ENCODE peak calls at places on chromosomes 4 and X, in five cellular contexts. R is neural progenitor cell, J is HCT116, W is OCI-LY7, S is A673. E is an unnamed sample.

GRCh38 chrX:51608071-51608470 is 10.6 kb downstream of the CENPVL3 start:
- DNase-seq in R (no peak), J (no peak), W (no peak), S (no peak), E (peak; percentile 18)

GRCh38 chrX:39427492-39428289 is 626.4 kb downstream of the MID1IP1 start:
- DNase-seq in R (no peak), J (no peak), W (no peak), S (no peak), E (peak; percentile 39)

GRCh38 chr4:173424899-173425805 is 26.2 kb upstream of the SCRG1 start:
- DNase-seq in R (no peak), J (no peak), W (no peak), S (peak; percentile 22), E (peak; percentile 69)

GRCh38 chr4:63348735-63349673 is 1060.2 kb downstream of the TECRL start:
- DNase-seq in R (no peak), J (no peak), W (no peak), S (no peak), E (no peak)

GRCh38 chrX:30822068-30822671 is 66.9 kb downstream of the TAB3 start:
- DNase-seq in R (no peak), J (no peak), W (peak; percentile 51), S (no peak), E (no peak)

GRCh38 chr4:124279741-124280140 is 432.8 kb downstream of the ANKRD50 start:
- DNase-seq in R (no peak), J (no peak), W (no peak), S (no peak), E (no peak)

GRCh38 chr4:59612235-59612634 is 1587.9 kb upstream of the ADGRL3 start:
- DNase-seq in R (no peak), J (no peak), W (no peak), S (no peak), E (peak; percentile 64)

GRCh38 chr4:155423671-155424070 is 46.9 kb upstream of the MAP9 start:
- DNase-seq in R (no peak), J (no peak), W (no peak), S (no peak), E (no peak)

GRCh38 chrX:14489437-14489836 is 39.9 kb upstream of the GLRA2 start:
- DNase-seq in R (no peak), J (no peak), W (no peak), S (no peak), E (no peak)

GRCh38 chr4:2433609-2434350 is 15.0 kb downstream of the CFAP99 start:
- DNase-seq in R (no peak), J (no peak), W (no peak), S (no peak), E (no peak)

GRCh38 chr4:125355791-125356190 is 41.0 kb downstream of the FAT4 start:
- DNase-seq in R (peak; percentile 24), J (no peak), W (no peak), S (no peak), E (no peak)

GRCh38 chrX:114615765-114616164 is 31.9 kb downstream of the HTR2C start:
- DNase-seq in R (no peak), J (no peak), W (no peak), S (no peak), E (no peak)

GRCh38 chrX:136909706-136910564 is 29.4 kb upstream of the RBMX start:
- DNase-seq in R (peak; percentile 93), J (peak; percentile 74), W (peak; percentile 65), S (peak; percentile 96), E (peak; percentile 95)

GRCh38 chr4:109816082-109816442 is 500 bp downstream of the GAR1 start:
- DNase-seq in R (peak; percentile 27), J (no peak), W (peak; percentile 30), S (no peak), E (no peak)

GRCh38 chr4:108210989-108211725 is 42.4 kb upstream of the LEF1 start:
- DNase-seq in R (no peak), J (no peak), W (no peak), S (no peak), E (no peak)

GRCh38 chr4:84235545-84235944 is 263.5 kb downstream of the NKX6-1 start:
- DNase-seq in R (no peak), J (no peak), W (no peak), S (no peak), E (no peak)

GRCh38 chrX:115650916-115651315 is 89.9 kb downstream of the PLS3 start:
- DNase-seq in R (peak; percentile 74), J (peak; percentile 23), W (peak; percentile 8), S (peak; percentile 80), E (peak; percentile 42)

GRCh38 chrX:136215559-136215958 is 35.6 kb downstream of the MAP7D3 start:
- DNase-seq in R (no peak), J (no peak), W (no peak), S (no peak), E (no peak)

GRCh38 chrX:110226931-110227330 is 91.0 kb downstream of the AMMECR1 start:
- DNase-seq in R (no peak), J (no peak), W (no peak), S (no peak), E (no peak)

GRCh38 chrX:129701624-129702069 is 37.1 kb upstream of the XPNPEP2 start:
- DNase-seq in R (no peak), J (no peak), W (no peak), S (no peak), E (no peak)

GRCh38 chr4:119286377-119287002 is 35.4 kb downstream of the FABP2 start:
- DNase-seq in R (peak; percentile 38), J (peak; percentile 47), W (peak; percentile 57), S (peak; percentile 73), E (peak; percentile 82)

GRCh38 chrX:80879916-80880315 is 70.2 kb upstream of the BRWD3 start:
- DNase-seq in R (no peak), J (no peak), W (no peak), S (no peak), E (no peak)

GRCh38 chrX:80879143-80879542 is 69.5 kb upstream of the BRWD3 start:
- DNase-seq in R (no peak), J (no peak), W (no peak), S (peak; percentile 2), E (no peak)

GRCh38 chrX:80876877-80877276 is 67.2 kb upstream of the BRWD3 start:
- DNase-seq in R (peak; percentile 11), J (peak; percentile 13), W (peak; percentile 55), S (peak; percentile 49), E (peak; percentile 41)
- TF ChIP-seq CTCF in R (peak; percentile 64), J (peak; percentile 25), W (peak; percentile 77), S (peak; percentile 58), E (peak; percentile 39)

DNA sequence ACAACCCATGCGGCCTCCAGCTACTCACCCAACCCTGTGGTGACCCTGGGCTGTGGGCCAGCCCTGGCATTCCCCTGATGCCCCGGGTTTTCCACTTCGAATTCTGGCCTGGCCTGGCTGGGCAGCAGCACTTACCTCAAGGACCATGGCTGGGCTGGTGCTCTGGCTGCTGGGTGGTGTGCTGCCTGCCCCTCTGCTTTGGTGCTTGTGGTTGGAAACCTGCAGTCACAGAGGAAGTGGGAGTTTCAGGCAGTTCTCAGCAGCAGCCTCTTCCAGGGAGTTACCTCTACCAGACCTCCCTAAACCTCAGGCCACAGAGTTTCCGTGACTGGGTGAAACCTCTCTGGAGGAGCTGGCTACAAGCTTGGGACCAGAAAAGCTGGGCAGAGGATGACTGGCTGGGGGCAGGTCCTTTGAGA is at the start of gene CXCR3:
- DNase-seq in R (no peak), J (no peak), W (peak; percentile 59), S (no peak), E (no peak)
- H3K4me3 ChIP-seq in R (no peak within 1 kb of the TSS), J (no peak within 1 kb of the TSS), W (no peak within 1 kb of the TSS), S (no peak within 1 kb of the TSS), E (no peak within 1 kb of the TSS)

GRCh38 chr4:35883108-35883507 is 361.2 kb downstream of the ARAP2 start:
- DNase-seq in R (no peak), J (no peak), W (no peak), S (no peak), E (no peak)
- TF ChIP-seq CTCF in R (no peak), J (no peak), W (no peak), S (no peak), E (no peak)

GRCh38 chr4:42278709-42279324 is 118.5 kb upstream of the SHISA3 start:
- DNase-seq in R (no peak), J (no peak), W (no peak), S (no peak), E (no peak)

GRCh38 chr4:42280327-42281095 is 116.8 kb upstream of the SHISA3 start:
- DNase-seq in R (peak; percentile 39), J (peak; percentile 35), W (peak; percentile 53), S (peak; percentile 59), E (peak; percentile 21)

GRCh38 chr4:42281324-42282020 is 115.8 kb upstream of the SHISA3 start:
- DNase-seq in R (no peak), J (no peak), W (no peak), S (no peak), E (no peak)

GRCh38 chr4:42284030-42284429 is 113.3 kb upstream of the SHISA3 start:
- DNase-seq in R (no peak), J (no peak), W (no peak), S (no peak), E (no peak)

GRCh38 chr4:42282081-42282901 is 115.0 kb upstream of the SHISA3 start:
- DNase-seq in R (peak; percentile 92), J (peak; percentile 76), W (peak; percentile 82), S (peak; percentile 85), E (peak; percentile 72)
- H3K4me3 ChIP-seq in R (no peak overlapping the region), J (no peak overlapping the region), W (no peak overlapping the region), S (no peak overlapping the region), E (no peak overlapping the region)

GRCh38 chrX:132294776-132295495 is 75.7 kb upstream of the RAP2C start:
- DNase-seq in R (no peak), J (no peak), W (no peak), S (no peak), E (no peak)

GRCh38 chrX:132294192-132294591 is 74.9 kb upstream of the RAP2C start:
- DNase-seq in R (no peak), J (no peak), W (no peak), S (no peak), E (no peak)

DNA sequence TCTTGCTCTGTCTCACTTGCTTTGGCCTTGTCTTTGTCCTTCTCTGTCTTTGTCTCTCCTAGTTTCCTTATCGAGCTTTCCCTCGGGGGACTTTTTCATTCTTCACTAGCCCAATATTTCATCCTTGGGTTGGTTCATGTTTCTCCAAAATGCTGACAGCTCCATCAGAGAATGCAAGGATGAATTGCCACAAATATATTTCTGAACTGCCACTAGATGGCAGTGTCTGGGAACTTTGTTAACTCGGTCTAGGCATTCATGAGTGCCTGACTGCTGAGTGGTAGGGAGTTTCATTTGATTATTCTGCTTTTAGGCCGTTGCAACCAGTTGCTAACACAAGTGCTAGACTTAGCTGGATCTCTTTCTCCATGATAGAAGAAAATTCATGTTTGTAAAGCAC is 73.5 kb upstream of the RAP2C start:
- DNase-seq in R (peak; percentile 70), J (peak; percentile 15), W (peak; percentile 61), S (peak; percentile 63), E (peak; percentile 71)
- TF ChIP-seq CTCF in R (peak; percentile 73), J (peak; percentile 43), W (peak; percentile 74), S (peak; percentile 73), E (peak; percentile 63)

GRCh38 chrX:47650164-47651042 is at the start of gene ELK1:
- DNase-seq in R (peak; percentile 97), J (peak; percentile 93), W (peak; percentile 96), S (peak; percentile 99), E (peak; percentile 99)

GRCh38 chrX:47648376-47648775 is 2.0 kb downstream of the ELK1 start:
- DNase-seq in R (no peak), J (no peak), W (no peak), S (no peak), E (peak; percentile 30)

GRCh38 chrX:47649302-47649701 is 1.1 kb downstream of the ELK1 start:
- DNase-seq in R (no peak), J (no peak), W (no peak), S (no peak), E (no peak)

GRCh38 chrX:47651043-47651905 is 911 bp upstream of the ELK1 start:
- DNase-seq in R (no peak), J (no peak), W (no peak), S (no peak), E (no peak)

GRCh38 chrX:47649781-47650163 is 591 bp downstream of the ELK1 start:
- DNase-seq in R (no peak), J (no peak), W (no peak), S (no peak), E (no peak)
- H3K4me3 ChIP-seq in R (peak overlapping the region; percentile 93), J (peak overlapping the region; percentile 71), W (peak overlapping the region; percentile 96), S (peak overlapping the region; percentile 74), E (peak overlapping the region; percentile 74)